ENCODE peak calls at places on chromosomes 2 and 18, in eight cellular contexts. U is GM23248; T is OCI-LY7; E is effector memory CD4-positive, alpha-beta T cell; C is mucosa of descending colon; P is prostate gland; B is adrenal gland; Q is CD8-positive, alpha-beta T cell. L is an unnamed sample.
A peak's percentile ranks its signal among the peaks of the same experiment; 100 is the strongest.

GRCh38 chr18:67794512-67794911 is 278.0 kb upstream of the DSEL start:
- DNase-seq in Q (no peak), P (no peak), T (no peak), U (peak; percentile 63), E (no peak), C (no peak), B (no peak), L (no peak)

GRCh38 chr2:38386377-38386776 is 9.3 kb upstream of the ATL2 start:
- DNase-seq in U (peak; percentile 19), E (no peak), B (no peak), P (no peak), T (no peak), C (no peak), Q (no peak), L (no peak)

GRCh38 chr2:39523308-39524044 is 86.4 kb upstream of the MAP4K3 start:
- DNase-seq in U (peak; percentile 90), T (no peak), E (no peak), C (no peak), P (no peak), Q (no peak), B (no peak), L (no peak)

GRCh38 chr2:230887361-230887760 is 22.6 kb downstream of the ITM2C start:
- DNase-seq in P (no peak), T (no peak), Q (no peak), C (no peak), E (no peak), U (no peak), B (no peak), L (no peak)

GRCh38 chr2:102126660-102127059 is 15.9 kb upstream of the IL1R1 start:
- DNase-seq in E (no peak), T (no peak), P (no peak), B (no peak), U (peak; percentile 64), C (no peak), Q (no peak), L (no peak)

GRCh38 chr18:24741961-24742738 is 281.7 kb downstream of the HRH4 start:
- DNase-seq in C (no peak), U (peak; percentile 79), T (no peak), Q (no peak), P (no peak), E (no peak), B (no peak), L (no peak)

GRCh38 chr2:68171146-68171545 is 13.5 kb downstream of the PNO1 start:
- DNase-seq in Q (no peak), P (no peak), E (no peak), T (no peak), C (no peak), B (no peak), U (no peak), L (no peak)

GRCh38 chr18:7116832-7117389 is 686 bp downstream of the LAMA1 start:
- DNase-seq in E (no peak), U (peak; percentile 47), C (no peak), Q (no peak), B (no peak), P (no peak), T (no peak), L (peak; percentile 79)

GRCh38 chr18:32441536-32441935 is 29.1 kb downstream of the GAREM1 start:
- DNase-seq in B (no peak), U (no peak), P (no peak), C (no peak), T (no peak), Q (no peak), E (no peak), L (no peak)

GRCh38 chr2:223528036-223528435 is 74.1 kb downstream of the SCG2 start:
- DNase-seq in Q (no peak), E (no peak), T (no peak), C (no peak), U (peak; percentile 90), P (no peak), B (no peak), L (no peak)

GRCh38 chr18:9683418-9684396 is 24.4 kb upstream of the RAB31 start:
- DNase-seq in U (peak; percentile 89), C (no peak), T (no peak), P (no peak), Q (no peak), B (peak; percentile 48), E (no peak), L (no peak)

GRCh38 chr2:172246649-172247048 is 143.9 kb upstream of the DLX2 start:
- DNase-seq in U (no peak), B (no peak), T (no peak), P (no peak), C (no peak), E (no peak), Q (no peak), L (no peak)

GRCh38 chr2:204576580-204576979 is 31.3 kb downstream of the PARD3B start:
- DNase-seq in E (no peak), Q (no peak), T (no peak), B (no peak), C (no peak), U (peak; percentile 24), P (no peak), L (no peak)

GRCh38 chr2:161370981-161371380 is 45.1 kb upstream of the TBR1 start:
- DNase-seq in C (no peak), E (no peak), B (no peak), T (no peak), U (no peak), Q (no peak), P (no peak), L (no peak)

GRCh38 chr2:96977631-96978195 is 8.7 kb downstream of the FAM178B start:
- DNase-seq in E (no peak), C (no peak), B (no peak), P (no peak), Q (no peak), U (peak; percentile 66), T (no peak), L (no peak)

DNA sequence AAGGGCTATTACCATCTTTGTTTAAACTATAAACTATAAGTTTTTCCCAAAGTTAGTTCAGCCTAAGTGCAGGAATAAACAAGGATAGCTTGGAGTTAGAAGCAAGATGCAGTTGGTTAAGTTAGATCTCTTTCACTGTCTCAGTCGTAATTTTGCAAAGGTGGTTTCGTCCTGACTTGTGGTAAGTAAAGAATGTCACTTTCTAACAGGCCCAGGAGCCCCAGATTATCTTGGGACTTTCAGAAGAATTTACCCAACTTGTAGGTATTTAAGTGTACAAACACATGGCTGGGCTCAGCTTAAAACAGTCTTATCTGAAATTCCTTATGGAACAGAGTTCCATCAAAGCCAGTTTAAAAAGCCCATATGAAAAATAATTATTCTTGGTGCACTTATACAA is 18.3 kb upstream of the FAM98A start:
- DNase-seq in T (no peak), B (no peak), E (no peak), P (no peak), Q (no peak), C (no peak), U (no peak), L (no peak)
- H3K9me3 ChIP-seq in T (peaks cover 30% of the 10 kb centered on the region), B (no peaks in the 10 kb centered on the region), E (no peaks in the 10 kb centered on the region), P (no peaks in the 10 kb centered on the region), Q (no peaks in the 10 kb centered on the region), C (peaks cover 9% of the 10 kb centered on the region), U (no peaks in the 10 kb centered on the region), L (peaks cover 7% of the 10 kb centered on the region)

GRCh38 chr2:219968685-219969345 is 341.4 kb downstream of the SLC4A3 start:
- DNase-seq in P (no peak), B (no peak), Q (no peak), T (no peak), U (peak; percentile 68), C (no peak), E (no peak), L (no peak)

GRCh38 chr2:219962089-219962488 is 334.7 kb downstream of the SLC4A3 start:
- DNase-seq in C (no peak), Q (no peak), E (no peak), P (no peak), B (no peak), U (no peak), T (no peak), L (no peak)

GRCh38 chr2:219969508-219969907 is 342.1 kb downstream of the SLC4A3 start:
- DNase-seq in T (no peak), P (no peak), E (no peak), Q (no peak), U (peak; percentile 85), C (no peak), B (no peak), L (no peak)

GRCh38 chr2:219962801-219963200 is 335.4 kb downstream of the SLC4A3 start:
- DNase-seq in T (no peak), Q (no peak), C (no peak), U (no peak), E (no peak), P (no peak), B (no peak), L (no peak)

DNA sequence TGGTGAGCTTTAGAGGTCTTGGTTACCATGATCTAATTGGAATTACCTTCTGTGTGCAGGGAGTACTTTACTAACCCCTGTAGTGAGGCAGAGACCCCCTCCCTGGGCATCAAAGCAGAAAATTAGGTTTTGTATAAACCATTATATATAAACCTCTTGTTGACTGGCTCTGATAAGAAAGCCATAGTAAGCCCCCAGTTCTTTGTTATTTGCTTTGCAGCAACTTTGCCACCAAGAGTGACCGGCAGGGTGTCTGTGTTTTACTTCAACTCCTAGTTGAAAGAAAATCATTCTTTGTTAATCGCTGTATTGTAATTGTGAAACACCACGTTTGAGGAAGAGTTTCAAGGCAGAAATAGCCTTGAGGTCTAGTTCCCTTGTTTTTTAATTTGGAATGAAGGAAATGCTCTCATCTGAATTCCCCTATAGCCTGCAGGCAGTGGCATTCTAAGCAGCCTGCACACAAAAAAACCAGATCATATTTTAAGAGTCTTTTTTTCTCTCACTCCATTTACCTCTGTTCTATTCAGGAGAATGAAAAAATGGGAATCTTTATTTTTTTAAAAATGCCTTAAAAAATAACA is 337.9 kb downstream of the SLC4A3 start:
- DNase-seq in B (no peak), T (no peak), Q (no peak), C (no peak), P (no peak), E (no peak), U (no peak), L (no peak)
- H3K9me3 ChIP-seq in B (no peaks in the 10 kb centered on the region), T (no peaks in the 10 kb centered on the region), Q (no peaks in the 10 kb centered on the region), C (no peaks in the 10 kb centered on the region), P (no peaks in the 10 kb centered on the region), E (no peaks in the 10 kb centered on the region), U (no peaks in the 10 kb centered on the region), L (no peaks in the 10 kb centered on the region)

DNA sequence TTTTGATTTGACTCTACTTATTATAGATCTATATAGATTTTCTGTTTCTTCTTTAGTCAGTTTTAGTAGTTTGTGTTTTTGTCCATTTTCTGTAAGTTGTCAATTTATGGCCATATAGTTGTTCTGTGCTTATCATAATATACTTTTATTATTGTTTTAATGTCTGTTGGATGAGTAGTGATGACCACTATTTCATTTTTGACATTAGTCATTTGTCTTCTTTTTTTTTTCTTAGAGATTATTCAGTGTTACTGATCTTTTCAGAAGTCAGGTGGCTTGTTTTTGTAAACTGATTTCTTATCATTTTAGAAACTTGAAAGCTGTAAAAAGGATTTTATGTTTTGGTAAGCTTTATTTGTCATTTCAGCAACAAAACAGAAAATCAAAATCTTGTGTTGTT is 57.3 kb downstream of the EPC2 start:
- DNase-seq in E (no peak), Q (no peak), U (no peak), T (no peak), C (no peak), P (no peak), B (no peak), L (no peak)
- H3K9me3 ChIP-seq in E (peaks cover 5% of the 10 kb centered on the region), Q (no peaks in the 10 kb centered on the region), U (no peaks in the 10 kb centered on the region), T (peaks cover 32% of the 10 kb centered on the region), C (peaks cover 17% of the 10 kb centered on the region), P (no peaks in the 10 kb centered on the region), B (peaks cover 12% of the 10 kb centered on the region), L (peaks cover 8% of the 10 kb centered on the region)

DNA sequence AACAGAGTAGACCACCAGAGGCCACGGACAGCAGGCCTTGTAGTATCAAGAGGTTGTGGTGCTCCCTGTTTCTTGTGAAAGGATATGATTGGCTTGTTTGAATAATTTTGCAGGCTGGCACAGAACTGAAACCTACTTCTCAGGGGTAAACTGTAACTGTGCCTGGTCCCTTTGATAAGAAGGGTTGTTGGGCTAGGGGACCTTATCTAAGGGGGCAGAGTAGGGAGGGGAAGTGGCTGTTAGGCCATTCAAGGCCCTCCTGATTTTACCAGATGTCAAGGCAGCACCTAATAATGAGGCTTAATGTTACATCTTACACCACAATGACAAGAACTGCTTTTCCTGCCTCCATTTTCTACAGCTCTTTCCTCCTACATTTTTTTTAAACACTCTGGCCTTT is 45.6 kb downstream of the GPR39 start:
- DNase-seq in E (no peak), U (no peak), C (no peak), Q (no peak), T (no peak), P (no peak), B (no peak), L (no peak)
- H3K9me3 ChIP-seq in E (no peaks in the 10 kb centered on the region), U (no peaks in the 10 kb centered on the region), C (peaks cover 31% of the 10 kb centered on the region), Q (peaks cover 3% of the 10 kb centered on the region), T (no peaks in the 10 kb centered on the region), P (no peaks in the 10 kb centered on the region), B (no peaks in the 10 kb centered on the region), L (peaks cover 14% of the 10 kb centered on the region)